ENCODE peak calls at places on chromosome X, in six cellular contexts. L, R, H, I, M and G are unnamed samples.

GRCh38 chrX:66164931-66165330 is 884 bp downstream of the HEPH start:
- DNase-seq in I (no peak), M (no peak), R (no peak), L (no peak), H (no peak), G (no peak)

GRCh38 chrX:109911046-109911445 is 91.9 kb upstream of the TMEM164 start:
- DNase-seq in M (no peak), H (no peak), L (no peak), R (no peak), I (no peak), G (no peak)

GRCh38 chrX:104420907-104421306 is 145.1 kb upstream of the IL1RAPL2 start:
- DNase-seq in H (no peak), I (no peak), R (no peak), L (no peak), M (no peak), G (no peak)

GRCh38 chrX:23825675-23826074 is 42.7 kb downstream of the SAT1 start:
- DNase-seq in R (no peak), L (no peak), I (no peak), M (no peak), H (no peak), G (no peak)

GRCh38 chrX:41350976-41351569 is 17.1 kb downstream of the DDX3X start:
- DNase-seq in I (no peak), M (no peak), L (no peak), H (no peak), R (peak; percentile 16), G (no peak)

GRCh38 chrX:36916941-36917340 is 91.2 kb upstream of the FAM47C start:
- DNase-seq in R (no peak), M (no peak), H (no peak), L (no peak), I (no peak), G (no peak)

GRCh38 chrX:154384284-154384892 is 5.3 kb downstream of the EMD start:
- DNase-seq in M (no peak), I (no peak), L (no peak), H (no peak), R (peak; percentile 36), G (no peak)

GRCh38 chrX:17597836-17598434 is 139.4 kb upstream of the SCML1 start:
- DNase-seq in H (no peak), L (peak; percentile 78), R (peak; percentile 78), I (peak; percentile 0), M (no peak), G (no peak)